ENCODE peak calls at places on chromosomes 13 and 19, in seven cellular contexts. D is MM.1S; P is stimulated activated CD8-positive, alpha-beta memory T cell treated with anti-CD3 and anti-CD28 coated beads, Interleukin-12 subunit alpha, Interleukin-12 subunit beta, amount 100 ng/mL, for 4 hours; T is activated T-helper 2 cell treated with anti-CD3 and anti-CD28 coated beads, Interferon-gamma antibody, Interleukin-2, Interleukin-4, amounts not matched to agents 10 μg/mL and 5 μg/mL and 100 μg/mL, durations not matched to agents 14 hours and 24 hours and 36 hours; V is neural progenitor cell; R is NCI-H524; E is HT1080. B is an unnamed sample.

GRCh38 chr13:50208826-50209335 is 193.6 kb downstream of the KCNRG start:
- DNase-seq in V (peak), R (no peak), P (no peak), D (no peak), T (no peak), E (peak), B (peak)

GRCh38 chr13:100542546-100543156 is 45.9 kb downstream of the GGACT start:
- DNase-seq in P (no peak), R (peak), E (peak), V (no peak), T (no peak), D (peak), B (peak)

GRCh38 chr19:55935206-55935605 is 3.1 kb upstream of the NLRP13 start:
- DNase-seq in T (no peak), R (no peak), P (no peak), E (no peak), V (no peak), D (no peak), B (no peak)

GRCh38 chr19:535017-535835 is 3.7 kb downstream of the CDC34 start:
- DNase-seq in R (no peak), P (no peak), E (no peak), V (no peak), D (no peak), T (no peak), B (peak)

GRCh38 chr13:28622286-28622685 is 36.6 kb upstream of the POMP start:
- DNase-seq in P (no peak), R (no peak), E (no peak), D (no peak), V (no peak), T (no peak), B (no peak)

GRCh38 chr19:1266818-1267440 is 2.2 kb upstream of the CIRBP start:
- DNase-seq in T (peak), D (peak), P (peak), V (peak), R (peak), E (peak), B (peak)

GRCh38 chr13:39266426-39266825 is 228.2 kb downstream of the NHLRC3 start:
- DNase-seq in E (peak), D (no peak), V (no peak), T (no peak), P (no peak), R (no peak), B (no peak)

GRCh38 chr19:47315125-47315821 is 5.6 kb downstream of the C5AR1 start:
- DNase-seq in P (no peak), R (no peak), D (peak), T (no peak), E (peak), V (no peak), B (peak)

GRCh38 chr19:16018801-16019551 is 57.3 kb upstream of the TPM4 start:
- DNase-seq in T (no peak), V (no peak), D (no peak), E (no peak), R (no peak), P (no peak), B (no peak)